ENCODE peak calls at places on chromosomes 7 and 10, in ten cellular contexts. P is cerebellar cortex; C is left colon; R is AG04450; F is T-cell; S is stimulated activated CD8-positive, alpha-beta memory T cell treated with anti-CD3 and anti-CD28 coated beads, Interleukin-15, amount 100 ng/mL, for 24 hours; N is LoVo; Y is activated T-cell treated with anti-CD3 and anti-CD28 coated beads for 48 hours; L is WERI-Rb-1; U is ureter. H is an unnamed sample.

GRCh38 chr7:155224116-155224811 is 73.4 kb upstream of the INSIG1 start:
- DNase-seq in U (no peak), Y (no peak), F (no peak), R (no peak), S (no peak), N (peak), P (no peak), C (no peak), L (peak), H (peak)

GRCh38 chr10:34024708-34025425 is 690.4 kb upstream of the NRP1 start:
- DNase-seq in C (peak), F (no peak), L (peak), R (no peak), P (no peak), U (no peak), S (no peak), N (no peak), Y (no peak), H (no peak)

GRCh38 chr7:151679868-151680534 is 160.3 kb upstream of the RHEB start:
- DNase-seq in L (no peak), C (no peak), F (no peak), S (no peak), Y (no peak), R (no peak), P (no peak), N (no peak), U (no peak), H (no peak)

GRCh38 chr7:145212050-145212449 is 376.2 kb upstream of the TPK1 start:
- DNase-seq in P (no peak), R (no peak), Y (no peak), L (no peak), U (no peak), C (no peak), N (no peak), F (no peak), S (no peak), H (no peak)

GRCh38 chr7:70835658-70836057 is 296.3 kb upstream of the GALNT17 start:
- DNase-seq in P (no peak), C (no peak), F (no peak), S (no peak), L (no peak), R (no peak), Y (no peak), U (no peak), N (no peak), H (no peak)

GRCh38 chr10:29389935-29390334 is 101.1 kb downstream of the LYZL1 start:
- DNase-seq in S (no peak), P (no peak), F (no peak), C (no peak), U (no peak), N (no peak), L (no peak), R (no peak), Y (no peak), H (no peak)

GRCh38 chr10:93992400-93993030 is 1.2 kb upstream of the PLCE1 start:
- DNase-seq in P (peak), R (no peak), S (no peak), Y (no peak), C (no peak), L (no peak), U (no peak), F (no peak), N (no peak), H (no peak)

GRCh38 chr7:99404977-99405320 is 3.4 kb downstream of the PDAP1 start:
- DNase-seq in P (no peak), U (no peak), R (no peak), Y (no peak), F (no peak), N (no peak), L (no peak), C (no peak), S (no peak), H (no peak)

H was measured in Peyer's patch.